ENCODE peak calls at places on chromosomes 2 and 18, in six cellular contexts. C is H9, A is neuronal stem cell, K is IMR-90, V is mesenchymal stem cell, H is H1. U is an unnamed sample.

GRCh38 chr2:218567797-218568189 is 358 bp downstream of the USP37 start:
- DNase-seq in K (no peak), C (no peak), V (no peak), A (no peak), H (no peak), U (no peak)

GRCh38 chr2:47056875-47057731 is 98.0 kb downstream of the STPG4 start:
- DNase-seq in V (peak), H (no peak), K (no peak), A (no peak), C (no peak), U (no peak)

GRCh38 chr18:35506024-35506712 is 8.4 kb upstream of the INO80C start:
- DNase-seq in A (no peak), K (no peak), C (no peak), H (no peak), V (peak), U (no peak)

GRCh38 chr2:127859712-127860085 is 1.7 kb upstream of the POLR2D start:
- DNase-seq in C (peak), K (no peak), V (peak), H (peak), A (no peak), U (peak)

GRCh38 chr2:985317-985898 is 34.8 kb downstream of the SNTG2 start:
- DNase-seq in K (no peak), A (no peak), H (no peak), C (no peak), V (no peak), U (no peak)

GRCh38 chr2:101741775-101742520 is 44.4 kb downstream of the MAP4K4 start:
- DNase-seq in A (peak), H (no peak), V (peak), C (peak), K (no peak), U (no peak)

GRCh38 chr18:8741524-8741923 is 36.2 kb downstream of the MTCL1 start:
- DNase-seq in C (no peak), V (no peak), K (no peak), A (no peak), H (no peak), U (no peak)

GRCh38 chr18:42018831-42019230 is 63.8 kb downstream of the PIK3C3 start:
- DNase-seq in K (no peak), A (no peak), V (no peak), C (no peak), H (no peak), U (no peak)

GRCh38 chr2:104846955-104847820 is 6.7 kb upstream of the POU3F3 start:
- DNase-seq in C (peak), V (no peak), K (no peak), A (no peak), H (no peak), U (no peak)

GRCh38 chr18:51011709-51012108 is 18.3 kb upstream of the SMAD4 start:
- DNase-seq in V (no peak), A (no peak), C (no peak), K (peak), H (no peak), U (no peak)

GRCh38 chr2:228318218-228318617 is 136.7 kb upstream of the SPHKAP start:
- DNase-seq in A (peak), C (peak), V (no peak), H (peak), K (no peak), U (peak)

GRCh38 chr2:104849618-104850097 is 4.3 kb upstream of the POU3F3 start:
- DNase-seq in K (peak), C (peak), V (peak), A (no peak), H (no peak), U (peak)

GRCh38 chr2:170148161-170148560 is 29.8 kb upstream of the MYO3B start:
- DNase-seq in C (no peak), A (no peak), V (peak), K (peak), H (no peak), U (no peak)

GRCh38 chr2:230723363-230723762 is 10.7 kb downstream of the CAB39 start:
- DNase-seq in V (no peak), K (no peak), C (no peak), H (no peak), A (no peak), U (no peak)

GRCh38 chr2:11564864-11565567 is 31.2 kb downstream of the GREB1 start:
- DNase-seq in V (no peak), C (no peak), A (no peak), H (no peak), K (no peak), U (no peak)

GRCh38 chr2:201971516-201972228 is 62.0 kb upstream of the FZD7 start:
- DNase-seq in C (no peak), A (no peak), H (no peak), V (no peak), K (peak), U (no peak)

GRCh38 chr2:28567076-28567471 is 71.2 kb downstream of the PLB1 start:
- DNase-seq in A (no peak), C (peak), K (no peak), H (no peak), V (no peak), U (no peak)

GRCh38 chr18:24734058-24734457 is 273.6 kb downstream of the HRH4 start:
- DNase-seq in K (no peak), V (peak), H (no peak), A (no peak), C (peak), U (peak)

GRCh38 chr2:133566967-133567645 is 1.2 kb downstream of the NCKAP5 start:
- DNase-seq in C (peak), H (no peak), V (peak), A (no peak), K (peak), U (no peak)

GRCh38 chr2:237483018-237483731 is 3.9 kb upstream of the MLPH start:
- DNase-seq in V (peak), A (no peak), H (no peak), K (peak), C (no peak), U (peak)

GRCh38 chr2:237878321-237879057 is 19.1 kb downstream of the RAMP1 start:
- DNase-seq in K (no peak), H (no peak), V (no peak), C (no peak), A (no peak), U (no peak)

GRCh38 chr18:33128581-33128980 is 311.9 kb downstream of the CCDC178 start:
- DNase-seq in C (no peak), H (no peak), A (no peak), K (no peak), V (peak), U (no peak)

GRCh38 chr2:197813093-197813787 is 8.8 kb downstream of the PLCL1 start:
- DNase-seq in H (no peak), K (peak), A (no peak), V (peak), C (peak), U (peak)

GRCh38 chr2:68835636-68836035 is 35.6 kb downstream of the BMP10 start:
- DNase-seq in H (no peak), K (no peak), A (no peak), C (no peak), V (no peak), U (no peak)

GRCh38 chr2:230319211-230319862 is 7.7 kb upstream of the SP140L start:
- DNase-seq in C (no peak), H (no peak), V (no peak), A (no peak), K (no peak), U (no peak)

GRCh38 chr2:54522624-54523281 is 66.6 kb downstream of the SPTBN1 start:
- DNase-seq in C (peak), V (peak), H (peak), A (peak), K (peak), U (peak)

GRCh38 chr2:235734168-235734567 is 240.3 kb downstream of the AGAP1 start:
- DNase-seq in K (no peak), A (no peak), C (no peak), V (no peak), H (no peak), U (no peak)
- H4K91ac ChIP-seq in K (no peak), A (no peak), C (no peak), V (no peak), H (no peak), U (no peak)

DNA sequence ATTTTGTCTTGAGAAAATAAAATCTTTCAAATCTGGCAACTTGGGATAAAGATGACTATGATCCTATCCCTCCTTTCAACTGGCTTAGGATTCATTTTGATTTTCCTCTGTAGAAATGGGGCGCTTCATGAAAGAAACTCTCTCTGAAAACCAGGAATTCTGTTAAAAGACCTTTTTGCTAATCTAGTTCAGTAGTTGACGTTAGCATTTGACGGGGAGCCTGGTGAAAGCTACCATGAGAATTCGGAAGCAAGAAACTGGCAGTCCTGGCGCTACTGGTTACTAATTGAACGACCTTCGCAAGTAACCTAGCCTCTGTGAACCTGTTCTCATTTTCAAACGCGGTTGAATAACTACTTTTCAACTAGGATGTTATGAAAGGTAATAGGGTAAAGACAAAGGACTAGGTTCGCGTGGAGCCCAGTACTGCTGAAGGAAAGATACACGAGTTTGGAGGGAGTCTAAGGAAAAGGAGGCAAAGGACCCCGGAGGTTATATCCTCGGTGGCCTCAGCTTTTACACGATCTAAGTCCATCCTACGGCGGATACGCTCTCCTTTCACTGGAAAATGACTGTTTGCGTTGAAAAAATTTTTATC is 604 bp upstream of the STK11IP start:
- DNase-seq in A (no peak), C (no peak), H (no peak), K (peak), V (no peak), U (peak)
- H2BK5ac ChIP-seq in A (peak), C (peak), H (peak), K (peak), V (peak), U (peak)

GRCh38 chr2:158573739-158574138 is 117.0 kb downstream of the PKP4 start:
- DNase-seq in V (no peak), H (no peak), K (no peak), C (peak), A (no peak), U (no peak)
- H4K91ac ChIP-seq in V (no peak), H (no peak), K (no peak), C (no peak), A (no peak), U (no peak)

GRCh38 chr2:176269319-176270099 is at the start of gene MTX2:
- DNase-seq in C (peak), A (peak), H (peak), K (peak), V (peak), U (peak)
- H2BK5ac ChIP-seq in C (no peak), A (peak), H (peak), K (peak), V (no peak), U (peak)

DNA sequence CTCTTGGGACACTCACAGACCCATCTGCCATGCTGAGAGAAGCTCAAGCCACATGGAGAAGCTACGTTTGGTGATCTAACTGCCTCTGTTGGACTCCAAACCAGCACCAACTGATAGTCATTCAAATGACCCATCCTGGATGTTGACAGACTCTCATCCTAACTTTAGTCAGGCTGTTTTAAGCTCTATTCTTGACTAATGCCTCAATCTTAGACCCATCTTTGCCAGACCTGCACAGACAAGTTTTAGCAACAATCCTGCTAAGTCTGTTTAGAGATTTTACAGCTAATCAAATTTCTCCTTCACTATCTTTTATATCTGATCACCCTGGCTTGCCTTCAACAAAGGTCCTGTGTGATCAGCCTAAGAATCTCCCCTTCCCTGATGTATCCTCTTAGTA is 245.1 kb downstream of the SCG2 start:
- DNase-seq in V (no peak), C (no peak), A (no peak), H (no peak), K (no peak), U (no peak)
- H4K91ac ChIP-seq in V (no peak), C (no peak), A (no peak), H (no peak), K (no peak), U (no peak)

GRCh38 chr2:42545714-42546390 is 22.6 kb upstream of the MTA3 start:
- DNase-seq in V (no peak), K (no peak), A (no peak), C (peak), H (peak), U (peak)
- H2BK5ac ChIP-seq in V (no peak), K (no peak), A (no peak), C (no peak), H (peak), U (no peak)

GRCh38 chr2:22850310-22850709 is 534.7 kb upstream of the KLHL29 start:
- DNase-seq in C (no peak), H (no peak), V (no peak), A (no peak), K (no peak), U (no peak)

GRCh38 chr2:22854588-22854987 is 530.4 kb upstream of the KLHL29 start:
- DNase-seq in V (no peak), K (no peak), C (no peak), H (no peak), A (no peak), U (no peak)

GRCh38 chr2:22855081-22855480 is 529.9 kb upstream of the KLHL29 start:
- DNase-seq in K (no peak), H (no peak), V (no peak), C (no peak), A (no peak), U (no peak)

DNA sequence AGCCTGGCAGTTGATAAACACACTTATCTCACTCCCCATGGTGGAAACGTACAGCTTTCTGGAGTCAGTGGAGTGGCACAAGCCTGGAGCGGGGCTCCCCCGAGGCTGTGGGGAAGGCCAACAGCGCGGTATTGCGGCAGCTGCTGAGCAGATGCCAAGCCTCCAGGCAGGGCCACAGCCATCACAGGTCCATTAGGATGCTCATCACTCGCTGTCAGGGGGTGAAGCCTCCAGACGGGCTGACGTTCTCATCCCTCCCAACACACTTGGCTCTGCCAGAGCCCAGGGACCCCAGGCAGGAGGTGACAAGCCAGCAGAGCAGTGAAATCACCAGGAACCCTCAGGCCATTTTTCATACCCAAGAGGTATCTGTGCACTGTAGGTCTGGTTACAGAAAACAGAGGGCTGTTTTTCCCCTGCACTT is 529.2 kb upstream of the KLHL29 start:
- DNase-seq in H (no peak), K (no peak), C (no peak), A (no peak), V (no peak), U (no peak)
- H4K91ac ChIP-seq in H (no peak), K (no peak), C (no peak), A (no peak), V (no peak), U (no peak)

GRCh38 chr18:9974279-9974915 is 60.6 kb downstream of the VAPA start:
- DNase-seq in H (no peak), C (no peak), A (no peak), V (no peak), K (peak), U (no peak)

GRCh38 chr18:9973461-9973860 is 59.6 kb downstream of the VAPA start:
- DNase-seq in A (no peak), K (no peak), C (no peak), V (no peak), H (no peak), U (no peak)

GRCh38 chr18:9969247-9969646 is 55.4 kb downstream of the VAPA start:
- DNase-seq in V (no peak), K (no peak), C (no peak), A (no peak), H (no peak), U (no peak)

GRCh38 chr18:9968081-9968848 is 54.4 kb downstream of the VAPA start:
- DNase-seq in C (no peak), H (no peak), K (no peak), A (no peak), V (no peak), U (peak)

DNA sequence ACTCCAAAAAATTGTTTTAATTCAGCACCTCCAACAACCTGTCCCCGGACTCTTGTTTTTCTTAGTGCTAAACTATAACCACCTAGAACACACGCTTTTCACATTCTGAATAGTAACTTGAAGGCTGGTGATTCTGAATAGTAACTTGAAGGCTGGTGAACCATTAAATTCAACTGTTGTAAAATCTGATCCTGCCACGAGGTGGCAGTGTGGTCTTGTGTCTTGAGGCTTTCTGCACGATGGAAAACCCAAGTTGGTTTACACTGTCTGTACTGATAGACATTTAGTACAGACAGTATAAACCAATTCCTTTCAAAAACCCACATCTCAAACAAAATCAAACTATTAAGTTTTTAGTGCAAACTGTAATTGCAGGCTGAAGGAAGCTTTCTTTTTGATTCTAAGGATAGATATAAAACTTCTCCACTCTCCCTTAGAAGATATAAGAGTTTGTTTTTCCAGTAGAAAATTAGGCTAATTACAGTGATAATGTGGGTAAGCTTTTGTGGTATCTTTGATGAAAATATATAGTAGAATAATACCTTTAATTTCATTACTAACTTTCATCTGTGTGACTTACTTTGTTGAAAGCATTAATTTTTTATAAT is 57.6 kb downstream of the VAPA start:
- DNase-seq in K (peak), V (peak), A (peak), C (peak), H (peak), U (peak)
- H2BK5ac ChIP-seq in K (no peak), V (no peak), A (no peak), C (no peak), H (no peak), U (no peak)

DNA sequence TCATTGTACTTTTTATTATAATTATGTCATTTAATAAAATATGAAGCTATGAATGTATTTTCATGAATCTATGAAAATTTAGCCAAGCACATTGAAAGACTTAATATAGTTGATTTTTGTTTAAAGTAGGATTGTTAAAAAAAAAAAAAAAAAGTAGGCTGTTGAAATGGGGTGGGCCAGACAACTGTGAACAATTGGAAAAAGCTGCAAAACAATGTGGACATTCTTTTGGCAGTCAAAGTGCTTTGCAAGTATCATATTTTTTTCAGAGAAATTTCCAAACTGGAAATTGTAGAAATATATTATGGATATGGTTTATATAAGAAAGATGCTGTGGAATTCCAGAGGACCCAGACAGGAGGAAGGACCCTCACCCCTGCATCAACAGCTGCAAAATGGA is 82.1 kb downstream of the ETAA1 start:
- DNase-seq in A (no peak), H (no peak), V (no peak), C (no peak), K (no peak), U (no peak)
- H4K91ac ChIP-seq in A (no peak), H (no peak), V (no peak), C (no peak), K (no peak), U (no peak)

DNA sequence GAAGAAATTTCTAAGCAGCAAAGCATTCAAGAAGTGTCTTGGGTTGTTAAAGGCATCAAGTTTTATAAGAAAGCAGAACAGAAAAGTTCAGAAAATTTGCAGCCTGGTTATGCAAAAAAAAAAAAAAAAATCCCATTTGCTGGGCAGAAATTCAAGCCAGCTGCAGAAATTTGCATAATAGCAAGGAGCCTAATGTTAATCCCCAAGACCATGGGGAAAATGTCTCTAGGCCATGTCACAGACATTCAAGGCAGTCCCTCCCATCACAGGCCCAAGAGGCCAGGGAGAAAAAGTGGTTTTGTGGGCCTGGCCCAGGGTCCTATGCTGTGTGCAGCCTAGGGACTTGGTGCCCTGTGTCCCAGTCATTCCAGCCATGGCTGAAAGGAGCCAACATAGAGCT is 269.0 kb upstream of the SLC39A10 start:
- DNase-seq in H (no peak), A (no peak), V (no peak), C (no peak), K (no peak), U (no peak)
- H2BK5ac ChIP-seq in H (no peak), A (no peak), V (no peak), C (no peak), K (no peak), U (no peak)